ENCODE peak calls at places on chromosome 19, in six cellular contexts. One of them, this sample, is unnamed.
A peak's percentile ranks its signal among the peaks of the same experiment; 100 is the strongest.

GRCh38 chr19:14476663-14477401 is 1.7 kb upstream of the PTGER1 start:
- DNase-seq in mesenchymal stem cell: peak; percentile 68
- DNase-seq in neuronal stem cell: no peak
- DNase-seq in H1: no peak
- DNase-seq in H9: no peak
- DNase-seq in IMR-90: peak; percentile 88
- DNase-seq in this sample: peak; percentile 64

GRCh38 chr19:39037194-39037593 is 4.8 kb upstream of the FBXO27 start:
- DNase-seq in H1: no peak
- DNase-seq in H9: no peak
- DNase-seq in neuronal stem cell: no peak
- DNase-seq in mesenchymal stem cell: no peak
- DNase-seq in IMR-90: no peak
- DNase-seq in this sample: no peak

GRCh38 chr19:17117250-17117789 is 41.7 kb downstream of the MYO9B start:
- DNase-seq in IMR-90: no peak
- DNase-seq in H1: no peak
- DNase-seq in neuronal stem cell: no peak
- DNase-seq in H9: no peak
- DNase-seq in mesenchymal stem cell: no peak
- DNase-seq in this sample: no peak

GRCh38 chr19:7682175-7682855 is 1.7 kb downstream of the TRAPPC5 start:
- DNase-seq in neuronal stem cell: no peak
- DNase-seq in IMR-90: no peak
- DNase-seq in mesenchymal stem cell: no peak
- DNase-seq in H9: peak; percentile 72
- DNase-seq in H1: no peak
- DNase-seq in this sample: no peak

GRCh38 chr19:16016226-16017137 is 59.8 kb upstream of the TPM4 start:
- DNase-seq in H1: no peak
- DNase-seq in IMR-90: no peak
- DNase-seq in H9: no peak
- DNase-seq in mesenchymal stem cell: no peak
- DNase-seq in neuronal stem cell: no peak
- DNase-seq in this sample: no peak

GRCh38 chr19:23075031-23075733 is 41.6 kb upstream of the ZNF730 start:
- DNase-seq in IMR-90: peak; percentile 72
- DNase-seq in neuronal stem cell: peak; percentile 81
- DNase-seq in H9: peak; percentile 97
- DNase-seq in mesenchymal stem cell: peak; percentile 82
- DNase-seq in H1: peak; percentile 92
- DNase-seq in this sample: peak; percentile 97

GRCh38 chr19:30781519-30781918 is 409.3 kb downstream of the ZNF536 start:
- DNase-seq in IMR-90: no peak
- DNase-seq in mesenchymal stem cell: no peak
- DNase-seq in neuronal stem cell: no peak
- DNase-seq in H1: no peak
- DNase-seq in H9: no peak
- DNase-seq in this sample: no peak

GRCh38 chr19:32830231-32831014 is 39.1 kb downstream of the SLC7A9 start:
- DNase-seq in neuronal stem cell: no peak
- DNase-seq in mesenchymal stem cell: peak; percentile 66
- DNase-seq in H9: no peak
- DNase-seq in H1: no peak
- DNase-seq in IMR-90: peak; percentile 55
- DNase-seq in this sample: no peak

GRCh38 chr19:17496337-17496997 is 15.0 kb upstream of the PGLS start:
- DNase-seq in H9: peak; percentile 90
- DNase-seq in H1: peak; percentile 84
- DNase-seq in mesenchymal stem cell: peak; percentile 66
- DNase-seq in IMR-90: peak; percentile 52
- DNase-seq in neuronal stem cell: peak; percentile 56
- DNase-seq in this sample: peak; percentile 88

GRCh38 chr19:7562646-7563393 is 27.3 kb downstream of the PNPLA6 start:
- DNase-seq in mesenchymal stem cell: no peak
- DNase-seq in H9: peak; percentile 34
- DNase-seq in neuronal stem cell: no peak
- DNase-seq in H1: no peak
- DNase-seq in IMR-90: no peak
- DNase-seq in this sample: peak; percentile 7

GRCh38 chr19:57558525-57558924 is 1.1 kb downstream of the ZNF550 start:
- DNase-seq in mesenchymal stem cell: peak; percentile 34
- DNase-seq in H1: no peak
- DNase-seq in neuronal stem cell: no peak
- DNase-seq in IMR-90: peak; percentile 35
- DNase-seq in H9: no peak
- DNase-seq in this sample: peak; percentile 51

GRCh38 chr19:1236566-1236965 is 1.2 kb downstream of the CBARP start:
- DNase-seq in H9: no peak
- DNase-seq in IMR-90: no peak
- DNase-seq in mesenchymal stem cell: no peak
- DNase-seq in neuronal stem cell: no peak
- DNase-seq in H1: no peak
- DNase-seq in this sample: no peak

GRCh38 chr19:38734176-38734425 is 10.2 kb downstream of the CAPN12 start:
- DNase-seq in neuronal stem cell: no peak
- DNase-seq in IMR-90: no peak
- DNase-seq in H1: no peak
- DNase-seq in H9: no peak
- DNase-seq in mesenchymal stem cell: no peak
- DNase-seq in this sample: no peak

GRCh38 chr19:7620442-7621412 is 8.6 kb downstream of the XAB2 start:
- DNase-seq in H9: no peak
- DNase-seq in mesenchymal stem cell: no peak
- DNase-seq in H1: no peak
- DNase-seq in neuronal stem cell: no peak
- DNase-seq in IMR-90: no peak
- DNase-seq in this sample: no peak

GRCh38 chr19:6948884-6949283 is 61.5 kb downstream of the ADGRE1 start:
- DNase-seq in mesenchymal stem cell: no peak
- DNase-seq in IMR-90: no peak
- DNase-seq in H9: no peak
- DNase-seq in neuronal stem cell: no peak
- DNase-seq in H1: no peak
- DNase-seq in this sample: no peak

GRCh38 chr19:17811103-17811502 is 10.2 kb downstream of the INSL3 start:
- DNase-seq in mesenchymal stem cell: no peak
- DNase-seq in H9: no peak
- DNase-seq in H1: no peak
- DNase-seq in neuronal stem cell: no peak
- DNase-seq in IMR-90: no peak
- DNase-seq in this sample: no peak

GRCh38 chr19:23482829-23483228 is 87.6 kb upstream of the ZNF91 start:
- DNase-seq in IMR-90: no peak
- DNase-seq in H9: no peak
- DNase-seq in neuronal stem cell: no peak
- DNase-seq in H1: no peak
- DNase-seq in mesenchymal stem cell: no peak
- DNase-seq in this sample: no peak

GRCh38 chr19:920051-920857 is 3.1 kb downstream of the KISS1R start:
- DNase-seq in mesenchymal stem cell: peak; percentile 38
- DNase-seq in neuronal stem cell: no peak
- DNase-seq in H9: no peak
- DNase-seq in IMR-90: no peak
- DNase-seq in H1: no peak
- DNase-seq in this sample: no peak

GRCh38 chr19:11710313-11710712 is 28.4 kb downstream of the ZNF823 start:
- DNase-seq in neuronal stem cell: no peak
- DNase-seq in IMR-90: no peak
- DNase-seq in mesenchymal stem cell: no peak
- DNase-seq in H1: no peak
- DNase-seq in H9: no peak
- DNase-seq in this sample: no peak

GRCh38 chr19:13813147-13813546 is 17.9 kb downstream of the ZSWIM4 start:
- DNase-seq in H1: no peak
- DNase-seq in IMR-90: no peak
- DNase-seq in H9: no peak
- DNase-seq in neuronal stem cell: no peak
- DNase-seq in mesenchymal stem cell: no peak
- DNase-seq in this sample: no peak

GRCh38 chr19:38388310-38389100 is at the start of gene SPRED3:
- DNase-seq in mesenchymal stem cell: no peak
- DNase-seq in H9: no peak
- DNase-seq in neuronal stem cell: no peak
- DNase-seq in IMR-90: peak; percentile 66
- DNase-seq in H1: no peak
- DNase-seq in this sample: no peak

GRCh38 chr19:39731685-39732084 is 6.1 kb downstream of the CLC start:
- DNase-seq in neuronal stem cell: no peak
- DNase-seq in IMR-90: no peak
- DNase-seq in mesenchymal stem cell: no peak
- DNase-seq in H1: no peak
- DNase-seq in H9: no peak
- DNase-seq in this sample: no peak

GRCh38 chr19:35513975-35514809 is 743 bp upstream of the DMKN start:
- DNase-seq in H9: peak; percentile 61
- DNase-seq in neuronal stem cell: no peak
- DNase-seq in IMR-90: no peak
- DNase-seq in H1: no peak
- DNase-seq in mesenchymal stem cell: peak; percentile 18
- DNase-seq in this sample: peak; percentile 44

GRCh38 chr19:30236006-30236405 is 136.2 kb upstream of the ZNF536 start:
- DNase-seq in neuronal stem cell: no peak
- DNase-seq in H9: no peak
- DNase-seq in IMR-90: no peak
- DNase-seq in mesenchymal stem cell: no peak
- DNase-seq in H1: no peak
- DNase-seq in this sample: no peak

GRCh38 chr19:32129141-32129540 is 216.3 kb upstream of the ZNF507 start:
- DNase-seq in H9: no peak
- DNase-seq in IMR-90: no peak
- DNase-seq in neuronal stem cell: no peak
- DNase-seq in mesenchymal stem cell: peak; percentile 49
- DNase-seq in H1: no peak
- DNase-seq in this sample: no peak

GRCh38 chr19:3474614-3475013 is 5.7 kb downstream of the SMIM24 start:
- DNase-seq in H1: no peak
- DNase-seq in IMR-90: no peak
- DNase-seq in H9: no peak
- DNase-seq in neuronal stem cell: no peak
- DNase-seq in mesenchymal stem cell: no peak
- DNase-seq in this sample: no peak
- H2BK15ac ChIP-seq in H1: no peak overlapping the region
- H2BK15ac ChIP-seq in IMR-90: no peak overlapping the region
- H2BK15ac ChIP-seq in H9: no peak overlapping the region
- H2BK15ac ChIP-seq in neuronal stem cell: no peak overlapping the region
- H2BK15ac ChIP-seq in mesenchymal stem cell: no peak overlapping the region
- H2BK15ac ChIP-seq in this sample: no peak overlapping the region

DNA sequence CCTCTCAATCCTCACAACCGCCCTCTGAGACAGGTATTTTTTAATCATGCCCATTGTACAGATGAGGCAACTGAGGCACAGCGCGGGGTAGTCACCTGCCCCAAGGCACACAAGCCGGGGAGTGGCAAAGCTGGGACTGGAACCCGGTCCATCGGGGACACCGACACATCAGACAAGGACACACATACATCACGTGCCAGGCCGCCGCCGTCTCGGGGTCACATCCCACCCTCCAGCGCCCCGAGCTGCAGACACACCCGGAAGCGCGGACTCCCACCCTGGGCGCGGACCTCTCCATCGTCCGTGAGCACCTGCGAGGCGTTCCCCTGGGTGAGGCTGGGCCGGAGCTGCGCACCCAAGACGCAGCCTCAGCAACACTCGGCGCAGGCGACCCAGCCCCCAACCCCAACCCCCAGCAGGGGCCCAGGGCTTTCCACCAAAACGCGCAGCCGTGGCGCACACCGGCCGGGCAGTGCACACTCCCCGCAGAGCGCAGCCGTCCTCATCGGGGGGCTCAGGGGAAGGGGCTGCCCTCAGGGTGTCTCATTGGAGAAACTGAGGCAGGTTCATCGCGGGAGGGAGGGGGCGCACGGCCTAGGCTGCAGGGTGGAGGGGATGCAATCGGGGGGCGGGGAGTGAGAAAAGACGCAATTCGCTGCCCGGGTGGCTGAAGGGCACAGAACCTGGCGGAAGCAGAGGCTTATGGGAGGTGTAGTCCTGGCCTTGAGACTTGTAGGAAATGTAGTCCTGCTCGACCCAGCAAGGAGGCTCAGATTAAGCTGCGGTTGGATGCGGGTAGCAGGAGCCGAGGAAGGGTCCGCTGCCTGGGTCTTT is 1.9 kb upstream of the LMTK3 start:
- DNase-seq in H9: peak; percentile 94
- DNase-seq in mesenchymal stem cell: peak; percentile 71
- DNase-seq in IMR-90: peak; percentile 64
- DNase-seq in neuronal stem cell: no peak
- DNase-seq in H1: no peak
- DNase-seq in this sample: peak; percentile 93
- H3K18ac ChIP-seq in H9: peak overlapping the region; percentile 21
- H3K18ac ChIP-seq in mesenchymal stem cell: peak overlapping the region; percentile 30
- H3K18ac ChIP-seq in IMR-90: no peak overlapping the region
- H3K18ac ChIP-seq in neuronal stem cell: peak overlapping the region; percentile 95
- H3K18ac ChIP-seq in H1: peak overlapping the region; percentile 95
- H3K18ac ChIP-seq in this sample: peak overlapping the region; percentile 1

GRCh38 chr19:53775524-53775923 is 48.6 kb downstream of the NLRP12 start:
- DNase-seq in neuronal stem cell: no peak
- DNase-seq in mesenchymal stem cell: no peak
- DNase-seq in IMR-90: no peak
- DNase-seq in H9: no peak
- DNase-seq in H1: no peak
- DNase-seq in this sample: no peak
- H2BK120ac ChIP-seq in neuronal stem cell: no peak overlapping the region
- H2BK120ac ChIP-seq in mesenchymal stem cell: no peak overlapping the region
- H2BK120ac ChIP-seq in IMR-90: no peak overlapping the region
- H2BK120ac ChIP-seq in H9: no peak overlapping the region
- H2BK120ac ChIP-seq in H1: no peak overlapping the region
- H2BK120ac ChIP-seq in this sample: peak overlapping the region; percentile 98

GRCh38 chr19:48341515-48342413 is 16.4 kb downstream of the EMP3 start:
- DNase-seq in H1: no peak
- DNase-seq in H9: no peak
- DNase-seq in neuronal stem cell: no peak
- DNase-seq in mesenchymal stem cell: no peak
- DNase-seq in IMR-90: no peak
- DNase-seq in this sample: no peak

GRCh38 chr19:48342414-48342738 is 17.0 kb downstream of the EMP3 start:
- DNase-seq in H1: no peak
- DNase-seq in mesenchymal stem cell: no peak
- DNase-seq in H9: no peak
- DNase-seq in neuronal stem cell: no peak
- DNase-seq in IMR-90: no peak
- DNase-seq in this sample: no peak

GRCh38 chr19:48346161-48346560 is 17.6 kb downstream of the TMEM143 start:
- DNase-seq in H1: no peak
- DNase-seq in neuronal stem cell: no peak
- DNase-seq in IMR-90: no peak
- DNase-seq in H9: no peak
- DNase-seq in mesenchymal stem cell: no peak
- DNase-seq in this sample: no peak

GRCh38 chr19:48342841-48343540 is 17.6 kb downstream of the EMP3 start:
- DNase-seq in H1: no peak
- DNase-seq in IMR-90: peak; percentile 38
- DNase-seq in H9: no peak
- DNase-seq in neuronal stem cell: no peak
- DNase-seq in mesenchymal stem cell: peak; percentile 73
- DNase-seq in this sample: no peak

DNA sequence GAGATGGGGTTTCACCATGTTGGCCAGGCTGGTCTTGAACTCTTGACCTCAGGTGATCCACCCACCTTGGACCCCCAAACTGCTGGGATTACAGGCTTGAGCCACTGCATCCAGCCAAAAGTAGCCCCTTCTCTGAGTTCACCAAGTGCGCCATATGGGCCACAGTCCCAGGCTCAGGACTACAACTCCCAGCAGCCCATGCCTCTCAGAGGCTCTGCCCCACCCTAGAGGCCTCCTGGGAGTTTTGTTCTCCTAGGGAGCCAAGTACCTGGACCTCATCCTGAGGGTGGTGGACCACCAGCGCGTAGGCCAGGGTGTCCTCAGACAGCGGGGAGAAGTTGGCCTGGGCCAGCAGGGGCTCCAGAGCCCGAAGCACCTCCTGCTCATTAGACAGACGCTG is 18.8 kb downstream of the TMEM143 start:
- DNase-seq in IMR-90: no peak
- DNase-seq in H1: no peak
- DNase-seq in mesenchymal stem cell: no peak
- DNase-seq in neuronal stem cell: no peak
- DNase-seq in H9: no peak
- DNase-seq in this sample: no peak
- H2BK15ac ChIP-seq in IMR-90: no peak overlapping the region
- H2BK15ac ChIP-seq in H1: no peak overlapping the region
- H2BK15ac ChIP-seq in mesenchymal stem cell: no peak overlapping the region
- H2BK15ac ChIP-seq in neuronal stem cell: no peak overlapping the region
- H2BK15ac ChIP-seq in H9: no peak overlapping the region
- H2BK15ac ChIP-seq in this sample: no peak overlapping the region

This sample was measured in mesendoderm.